ENCODE peak calls at places on chromosomes 2 and 18, in ten cellular contexts. One of them, this sample, is unnamed.

GRCh38 chr2:235776531-235776930 is 282.7 kb downstream of the AGAP1 start:
- DNase-seq in ovary: no peak
- DNase-seq in brain microvascular endothelial cell: no peak
- DNase-seq in hepatocyte: no peak
- DNase-seq in HCT116: no peak
- DNase-seq in sigmoid colon: peak; percentile 44
- DNase-seq in PC-3: no peak
- DNase-seq in heart right ventricle: no peak
- DNase-seq in cardiac muscle cell: no peak
- DNase-seq in right lobe of liver: no peak
- DNase-seq in this sample: no peak

GRCh38 chr2:206584323-206585116 is 57.8 kb upstream of the FAM237A start:
- DNase-seq in ovary: no peak
- DNase-seq in brain microvascular endothelial cell: no peak
- DNase-seq in hepatocyte: peak; percentile 8
- DNase-seq in HCT116: no peak
- DNase-seq in sigmoid colon: no peak
- DNase-seq in PC-3: peak; percentile 13
- DNase-seq in heart right ventricle: no peak
- DNase-seq in cardiac muscle cell: no peak
- DNase-seq in right lobe of liver: no peak
- DNase-seq in this sample: no peak

GRCh38 chr2:217273851-217274250 is 414.0 kb upstream of the TNP1 start:
- DNase-seq in ovary: no peak
- DNase-seq in brain microvascular endothelial cell: no peak
- DNase-seq in hepatocyte: no peak
- DNase-seq in HCT116: no peak
- DNase-seq in sigmoid colon: peak; percentile 65
- DNase-seq in PC-3: no peak
- DNase-seq in heart right ventricle: no peak
- DNase-seq in cardiac muscle cell: no peak
- DNase-seq in right lobe of liver: no peak
- DNase-seq in this sample: no peak

GRCh38 chr2:25341753-25342371 is at the start of gene DNMT3A:
- DNase-seq in ovary: peak; percentile 79
- DNase-seq in brain microvascular endothelial cell: peak; percentile 40
- DNase-seq in hepatocyte: peak; percentile 85
- DNase-seq in HCT116: no peak
- DNase-seq in sigmoid colon: peak; percentile 88
- DNase-seq in PC-3: peak; percentile 52
- DNase-seq in heart right ventricle: peak; percentile 77
- DNase-seq in cardiac muscle cell: peak; percentile 83
- DNase-seq in right lobe of liver: peak; percentile 80
- DNase-seq in this sample: no peak

GRCh38 chr18:29912351-29912750 is 1130.2 kb downstream of the DSC3 start:
- DNase-seq in ovary: no peak
- DNase-seq in brain microvascular endothelial cell: no peak
- DNase-seq in hepatocyte: no peak
- DNase-seq in HCT116: no peak
- DNase-seq in sigmoid colon: no peak
- DNase-seq in PC-3: no peak
- DNase-seq in heart right ventricle: no peak
- DNase-seq in cardiac muscle cell: no peak
- DNase-seq in right lobe of liver: no peak
- DNase-seq in this sample: no peak

GRCh38 chr2:152491139-152491472 is 156.1 kb downstream of the FMNL2 start:
- DNase-seq in ovary: peak; percentile 70
- DNase-seq in brain microvascular endothelial cell: no peak
- DNase-seq in hepatocyte: no peak
- DNase-seq in HCT116: no peak
- DNase-seq in sigmoid colon: peak; percentile 78
- DNase-seq in PC-3: no peak
- DNase-seq in heart right ventricle: peak; percentile 26
- DNase-seq in cardiac muscle cell: no peak
- DNase-seq in right lobe of liver: peak; percentile 60
- DNase-seq in this sample: no peak

GRCh38 chr2:222655406-222655747 is 515 bp downstream of the FARSB start:
- DNase-seq in ovary: no peak
- DNase-seq in brain microvascular endothelial cell: peak; percentile 9
- DNase-seq in hepatocyte: peak; percentile 48
- DNase-seq in HCT116: peak; percentile 6
- DNase-seq in sigmoid colon: no peak
- DNase-seq in PC-3: peak; percentile 13
- DNase-seq in heart right ventricle: no peak
- DNase-seq in cardiac muscle cell: peak; percentile 48
- DNase-seq in right lobe of liver: no peak
- DNase-seq in this sample: peak; percentile 58

GRCh38 chr2:236582968-236583367 is 13.3 kb downstream of the ACKR3 start:
- DNase-seq in ovary: no peak
- DNase-seq in brain microvascular endothelial cell: no peak
- DNase-seq in hepatocyte: no peak
- DNase-seq in HCT116: no peak
- DNase-seq in sigmoid colon: no peak
- DNase-seq in PC-3: no peak
- DNase-seq in heart right ventricle: no peak
- DNase-seq in cardiac muscle cell: no peak
- DNase-seq in right lobe of liver: no peak
- DNase-seq in this sample: no peak

DNA sequence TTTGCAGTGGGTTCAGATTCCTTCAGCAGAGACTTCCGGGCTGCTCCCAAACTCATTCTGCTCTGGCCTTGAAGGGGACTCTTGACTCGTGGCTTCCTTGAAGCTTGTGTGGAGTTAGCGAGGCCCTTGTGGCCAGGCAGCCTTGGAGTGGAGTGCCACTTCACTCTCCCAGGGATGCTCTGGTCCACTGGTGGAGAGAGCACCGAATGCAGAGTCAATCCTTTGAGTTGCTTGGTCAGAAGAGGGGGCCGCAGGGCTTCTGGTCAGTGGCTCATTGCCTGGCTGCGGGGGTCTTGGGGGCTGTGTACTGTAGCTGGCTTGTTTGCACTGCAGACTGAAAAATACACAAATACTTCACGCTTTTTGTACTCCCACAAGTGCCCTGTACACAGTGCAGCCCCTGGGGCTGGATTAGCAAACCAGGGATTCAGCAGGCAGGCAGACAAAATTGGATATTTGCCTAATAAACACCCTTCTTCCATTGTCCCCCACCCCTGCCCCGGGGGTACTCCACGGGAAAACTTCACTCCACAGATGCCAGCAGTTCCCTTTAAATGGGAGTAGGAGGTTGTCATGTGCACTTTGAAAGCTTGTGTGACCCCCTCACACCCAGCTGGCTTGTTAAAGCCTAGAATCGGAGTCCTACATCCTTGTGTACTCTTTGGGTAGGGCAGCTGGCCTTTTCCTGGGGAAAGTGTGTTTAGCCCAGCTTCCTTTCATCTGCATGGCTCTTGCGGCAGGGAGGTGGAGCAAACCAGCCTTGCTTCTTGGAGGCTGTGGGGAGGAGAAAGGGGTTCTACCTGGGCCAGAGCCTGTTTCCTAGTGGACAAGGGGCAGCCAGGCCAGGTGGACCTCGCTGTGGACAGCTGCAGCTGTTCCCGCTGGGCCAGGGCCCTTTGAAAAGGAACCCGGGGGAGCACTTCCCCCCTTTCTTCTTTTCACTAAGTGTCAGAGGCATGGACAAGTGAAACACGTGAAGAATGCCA is 3.4 kb downstream of the GLI2 start:
- DNase-seq in ovary: no peak
- DNase-seq in brain microvascular endothelial cell: no peak
- DNase-seq in hepatocyte: no peak
- DNase-seq in HCT116: no peak
- DNase-seq in sigmoid colon: no peak
- DNase-seq in PC-3: peak; percentile 17
- DNase-seq in heart right ventricle: no peak
- DNase-seq in cardiac muscle cell: peak; percentile 18
- DNase-seq in right lobe of liver: no peak
- DNase-seq in this sample: no peak
- H3K4me3 ChIP-seq in ovary: no peak overlapping the region
- H3K4me3 ChIP-seq in brain microvascular endothelial cell: no peak overlapping the region
- H3K4me3 ChIP-seq in hepatocyte: no peak overlapping the region
- H3K4me3 ChIP-seq in HCT116: no peak overlapping the region
- H3K4me3 ChIP-seq in sigmoid colon: no peak overlapping the region
- H3K4me3 ChIP-seq in PC-3: no peak overlapping the region
- H3K4me3 ChIP-seq in heart right ventricle: no peak overlapping the region
- H3K4me3 ChIP-seq in cardiac muscle cell: no peak overlapping the region
- H3K4me3 ChIP-seq in right lobe of liver: no peak overlapping the region
- H3K4me3 ChIP-seq in this sample: no peak overlapping the region

DNA sequence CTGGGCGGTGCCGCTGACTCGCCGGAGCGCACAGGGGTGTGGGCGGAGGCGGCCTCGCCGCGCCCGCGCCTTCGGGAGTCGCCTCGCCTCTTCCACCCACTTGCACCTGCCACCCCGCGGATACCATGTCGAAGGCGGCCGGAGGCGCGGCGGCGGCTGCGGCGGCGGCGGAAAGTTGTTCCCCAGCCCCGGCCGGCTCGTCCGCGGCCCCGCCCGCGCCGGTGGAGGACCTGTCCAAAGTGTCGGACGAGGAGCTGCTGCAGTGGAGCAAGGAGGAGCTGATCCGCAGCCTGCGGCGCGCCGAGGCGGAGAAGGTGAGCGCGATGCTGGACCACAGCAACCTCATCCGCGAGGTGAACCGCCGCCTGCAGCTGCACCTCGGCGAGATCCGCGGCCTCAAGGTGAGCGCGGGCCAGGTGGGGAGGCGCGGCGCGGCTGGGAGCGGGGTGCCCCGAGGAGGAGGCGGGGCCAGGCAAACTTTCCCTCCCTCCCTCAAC is 758 bp downstream of the CCDC85A start:
- DNase-seq in ovary: peak; percentile 18
- DNase-seq in brain microvascular endothelial cell: no peak
- DNase-seq in hepatocyte: peak; percentile 44
- DNase-seq in HCT116: no peak
- DNase-seq in sigmoid colon: no peak
- DNase-seq in PC-3: peak; percentile 41
- DNase-seq in heart right ventricle: no peak
- DNase-seq in cardiac muscle cell: peak; percentile 58
- DNase-seq in right lobe of liver: peak; percentile 41
- DNase-seq in this sample: peak; percentile 24
- H3K27ac ChIP-seq in ovary: no peak overlapping the region
- H3K27ac ChIP-seq in brain microvascular endothelial cell: no peak overlapping the region
- H3K27ac ChIP-seq in hepatocyte: no peak overlapping the region
- H3K27ac ChIP-seq in HCT116: no peak overlapping the region
- H3K27ac ChIP-seq in sigmoid colon: peak overlapping the region; percentile 49
- H3K27ac ChIP-seq in PC-3: no peak overlapping the region
- H3K27ac ChIP-seq in heart right ventricle: peak overlapping the region; percentile 83
- H3K27ac ChIP-seq in cardiac muscle cell: no peak overlapping the region
- H3K27ac ChIP-seq in right lobe of liver: no peak overlapping the region
- H3K27ac ChIP-seq in this sample: no peak overlapping the region

DNA sequence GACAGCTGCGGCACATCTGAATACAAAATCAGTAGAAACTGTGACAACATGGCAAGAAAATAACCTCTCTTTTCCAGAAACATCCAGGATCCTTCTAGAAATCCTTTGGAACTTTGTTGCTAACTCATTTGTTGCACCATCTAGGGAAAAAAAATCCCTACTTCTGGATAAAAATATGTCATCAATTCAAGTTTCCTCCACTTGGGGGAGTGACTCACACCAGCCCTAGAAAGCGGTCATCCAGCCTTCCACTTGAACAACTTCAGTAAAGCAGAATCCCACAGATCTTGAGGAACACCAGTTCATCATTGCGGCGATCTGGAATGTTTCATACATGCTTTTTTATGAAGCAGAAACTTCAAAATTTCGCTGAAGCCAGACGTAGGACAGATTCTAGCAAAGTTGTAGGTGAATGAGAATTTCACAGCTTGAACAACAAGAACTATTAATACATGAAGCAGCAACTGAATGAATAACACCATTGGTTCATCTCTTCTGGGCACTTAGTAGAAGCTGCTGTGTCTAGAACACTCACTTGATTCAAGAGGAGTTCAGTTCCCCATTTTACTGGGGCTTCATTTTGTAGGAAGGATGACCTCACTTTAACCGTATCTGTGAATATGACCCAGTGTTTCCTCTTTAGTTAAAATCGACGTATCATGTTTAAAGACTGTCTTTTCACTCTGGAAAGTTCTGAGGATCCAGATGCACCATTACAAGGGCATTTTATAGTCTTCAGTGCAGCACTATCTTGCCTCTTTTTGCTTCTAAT is 48.0 kb downstream of the LRRTM1 start:
- DNase-seq in ovary: no peak
- DNase-seq in brain microvascular endothelial cell: no peak
- DNase-seq in hepatocyte: peak; percentile 61
- DNase-seq in HCT116: no peak
- DNase-seq in sigmoid colon: no peak
- DNase-seq in PC-3: peak; percentile 27
- DNase-seq in heart right ventricle: no peak
- DNase-seq in cardiac muscle cell: peak; percentile 51
- DNase-seq in right lobe of liver: no peak
- DNase-seq in this sample: no peak
- TF ChIP-seq CTCF in ovary: no peak
- TF ChIP-seq CTCF in brain microvascular endothelial cell: peak; percentile 18
- TF ChIP-seq CTCF in hepatocyte: peak; percentile 31
- TF ChIP-seq CTCF in HCT116: peak; percentile 27
- TF ChIP-seq CTCF in sigmoid colon: no peak
- TF ChIP-seq CTCF in PC-3: peak; percentile 51
- TF ChIP-seq CTCF in heart right ventricle: no peak
- TF ChIP-seq CTCF in cardiac muscle cell: no peak
- TF ChIP-seq CTCF in right lobe of liver: peak; percentile 20
- TF ChIP-seq CTCF in this sample: peak; percentile 55

GRCh38 chr2:30106543-30106942 is 40.3 kb upstream of the YPEL5 start:
- DNase-seq in ovary: no peak
- DNase-seq in brain microvascular endothelial cell: peak; percentile 89
- DNase-seq in hepatocyte: no peak
- DNase-seq in HCT116: no peak
- DNase-seq in sigmoid colon: no peak
- DNase-seq in PC-3: no peak
- DNase-seq in heart right ventricle: no peak
- DNase-seq in cardiac muscle cell: no peak
- DNase-seq in right lobe of liver: no peak
- DNase-seq in this sample: peak; percentile 57

GRCh38 chr2:30109856-30110255 is 37.0 kb upstream of the YPEL5 start:
- DNase-seq in ovary: no peak
- DNase-seq in brain microvascular endothelial cell: no peak
- DNase-seq in hepatocyte: no peak
- DNase-seq in HCT116: no peak
- DNase-seq in sigmoid colon: no peak
- DNase-seq in PC-3: peak; percentile 69
- DNase-seq in heart right ventricle: no peak
- DNase-seq in cardiac muscle cell: no peak
- DNase-seq in right lobe of liver: no peak
- DNase-seq in this sample: peak; percentile 44

GRCh38 chr2:30110773-30111172 is 36.0 kb upstream of the YPEL5 start:
- DNase-seq in ovary: no peak
- DNase-seq in brain microvascular endothelial cell: peak; percentile 49
- DNase-seq in hepatocyte: no peak
- DNase-seq in HCT116: no peak
- DNase-seq in sigmoid colon: no peak
- DNase-seq in PC-3: peak; percentile 34
- DNase-seq in heart right ventricle: no peak
- DNase-seq in cardiac muscle cell: no peak
- DNase-seq in right lobe of liver: no peak
- DNase-seq in this sample: no peak

GRCh38 chr2:30108851-30109250 is 38.0 kb upstream of the YPEL5 start:
- DNase-seq in ovary: no peak
- DNase-seq in brain microvascular endothelial cell: no peak
- DNase-seq in hepatocyte: no peak
- DNase-seq in HCT116: no peak
- DNase-seq in sigmoid colon: no peak
- DNase-seq in PC-3: no peak
- DNase-seq in heart right ventricle: no peak
- DNase-seq in cardiac muscle cell: no peak
- DNase-seq in right lobe of liver: no peak
- DNase-seq in this sample: no peak

DNA sequence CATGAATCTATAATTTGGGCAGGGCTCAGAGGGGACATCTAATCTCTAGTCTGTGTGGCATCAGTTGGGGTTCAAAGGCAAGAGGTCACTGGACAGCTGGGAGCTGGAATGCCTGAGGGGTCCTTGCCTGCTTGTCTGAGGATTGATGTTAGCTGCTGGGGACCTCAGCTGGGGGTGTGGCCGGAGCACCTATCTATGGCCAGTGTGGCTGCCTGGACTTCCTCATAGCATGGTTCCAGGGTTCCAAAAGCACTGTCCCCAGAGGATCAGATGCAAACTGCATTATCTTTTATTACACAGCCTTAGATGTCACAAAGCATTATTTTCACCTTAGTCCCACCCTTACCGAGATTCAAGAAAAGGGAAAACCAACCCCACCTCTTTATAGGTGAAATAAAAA is 38.6 kb upstream of the YPEL5 start:
- DNase-seq in ovary: no peak
- DNase-seq in brain microvascular endothelial cell: no peak
- DNase-seq in hepatocyte: no peak
- DNase-seq in HCT116: no peak
- DNase-seq in sigmoid colon: no peak
- DNase-seq in PC-3: no peak
- DNase-seq in heart right ventricle: no peak
- DNase-seq in cardiac muscle cell: no peak
- DNase-seq in right lobe of liver: no peak
- DNase-seq in this sample: no peak
- H3K4me3 ChIP-seq in ovary: no peak overlapping the region
- H3K4me3 ChIP-seq in brain microvascular endothelial cell: no peak overlapping the region
- H3K4me3 ChIP-seq in hepatocyte: no peak overlapping the region
- H3K4me3 ChIP-seq in HCT116: no peak overlapping the region
- H3K4me3 ChIP-seq in sigmoid colon: no peak overlapping the region
- H3K4me3 ChIP-seq in PC-3: no peak overlapping the region
- H3K4me3 ChIP-seq in heart right ventricle: no peak overlapping the region
- H3K4me3 ChIP-seq in cardiac muscle cell: no peak overlapping the region
- H3K4me3 ChIP-seq in right lobe of liver: no peak overlapping the region
- H3K4me3 ChIP-seq in this sample: no peak overlapping the region

This sample was measured in PC-9.